ENCODE peak calls at places on chromosomes 16 and 17, in six cellular contexts. P, D, V, C, W and X are unnamed samples.

GRCh38 chr17:60091109-60091508 is 12.4 kb upstream of the HEATR6 start:
- DNase-seq in V (no peak), C (no peak), D (no peak), P (no peak), W (peak; percentile 13), X (no peak)

GRCh38 chr16:1102921-1103648 is 7.0 kb upstream of the C1QTNF8 start:
- DNase-seq in D (peak; percentile 69), W (peak; percentile 59), V (no peak), P (peak; percentile 44), C (no peak), X (peak; percentile 0)

GRCh38 chr16:22660441-22661160 is 149.9 kb downstream of the NPIPB5 start:
- DNase-seq in W (no peak), D (no peak), V (peak; percentile 48), C (no peak), P (no peak), X (no peak)

GRCh38 chr17:75535119-75535537 is 9.6 kb downstream of the LLGL2 start:
- DNase-seq in D (peak; percentile 53), C (no peak), V (no peak), W (peak; percentile 48), P (no peak), X (no peak)

GRCh38 chr16:29742683-29743275 is 3.0 kb downstream of the C16orf54 start:
- DNase-seq in W (no peak), C (no peak), V (no peak), P (no peak), D (no peak), X (no peak)

GRCh38 chr17:4672055-4672630 is 30.7 kb upstream of the ALOX15 start:
- DNase-seq in V (no peak), D (no peak), C (no peak), P (no peak), W (no peak), X (no peak)

GRCh38 chr16:88454315-88455057 is 1.4 kb downstream of the ZFPM1 start:
- DNase-seq in V (no peak), W (peak; percentile 59), C (no peak), P (no peak), D (peak; percentile 56), X (peak; percentile 5)

GRCh38 chr17:28849281-28849680 is 5.5 kb upstream of the ERAL1 start:
- DNase-seq in V (no peak), D (no peak), P (no peak), C (no peak), W (no peak), X (no peak)

GRCh38 chr16:66919569-66920472 is 1.1 kb upstream of the CDH16 start:
- DNase-seq in V (no peak), W (no peak), P (no peak), C (no peak), D (no peak), X (no peak)

GRCh38 chr17:62735027-62735651 is 73.0 kb downstream of the MARCHF10 start:
- DNase-seq in V (no peak), C (no peak), D (no peak), P (no peak), W (no peak), X (peak; percentile 34)

GRCh38 chr17:74860229-74860998 is 729 bp upstream of the GRIN2C start:
- DNase-seq in C (no peak), P (no peak), D (no peak), V (no peak), W (no peak), X (no peak)

GRCh38 chr17:2963332-2964027 is 99.9 kb downstream of the OR1D5 start:
- DNase-seq in V (no peak), C (no peak), W (no peak), P (no peak), D (no peak), X (no peak)

GRCh38 chr17:77465358-77466041 is 324.7 kb downstream of the SEC14L1 start:
- DNase-seq in P (peak; percentile 81), D (peak; percentile 62), W (peak; percentile 96), C (no peak), V (no peak), X (peak; percentile 55)

GRCh38 chr17:72022328-72022727 is 98.5 kb upstream of the SOX9 start:
- DNase-seq in V (no peak), P (no peak), C (no peak), D (no peak), W (no peak), X (no peak)

GRCh38 chr16:12199524-12199923 is 223.0 kb downstream of the SNX29 start:
- DNase-seq in V (no peak), P (no peak), D (no peak), W (no peak), C (no peak), X (no peak)

GRCh38 chr17:17778308-17779014 is 58.3 kb downstream of the SREBF1 start:
- DNase-seq in W (no peak), D (peak; percentile 56), P (peak; percentile 97), C (peak; percentile 39), V (no peak), X (no peak)

GRCh38 chr17:13477180-13477611 is 124.5 kb downstream of the HS3ST3A1 start:
- DNase-seq in C (no peak), D (no peak), W (no peak), V (no peak), P (peak; percentile 26), X (peak; percentile 10)

GRCh38 chr17:42774066-42774750 is 959 bp downstream of the VPS25 start:
- DNase-seq in P (no peak), W (no peak), C (no peak), V (no peak), D (no peak), X (peak; percentile 51)

GRCh38 chr17:80968602-80969029 is 23.0 kb upstream of the CHMP6 start:
- DNase-seq in V (peak; percentile 83), D (no peak), P (peak; percentile 25), W (no peak), C (no peak), X (no peak)

GRCh38 chr16:30068750-30069574 is 3.4 kb downstream of the ALDOA start:
- DNase-seq in P (no peak), V (no peak), D (no peak), W (peak; percentile 50), C (no peak), X (peak; percentile 18)

GRCh38 chr16:24635900-24636610 is 93.4 kb upstream of the TNRC6A start:
- DNase-seq in P (peak; percentile 98), W (no peak), V (peak; percentile 73), D (peak; percentile 66), C (peak; percentile 76), X (peak; percentile 68)

GRCh38 chr17:38416840-38417209 is 11.4 kb upstream of the ARHGAP23 start:
- DNase-seq in V (no peak), P (peak; percentile 37), D (no peak), W (peak; percentile 51), C (no peak), X (no peak)

GRCh38 chr16:84826558-84826941 is 6.8 kb downstream of the CRISPLD2 start:
- DNase-seq in W (no peak), D (peak; percentile 43), C (no peak), P (peak; percentile 84), V (no peak), X (no peak)

GRCh38 chr17:869567-870530 is 87.7 kb downstream of the MRM3 start:
- DNase-seq in W (no peak), C (no peak), D (peak; percentile 27), V (peak; percentile 69), P (peak; percentile 42), X (peak; percentile 95)

DNA sequence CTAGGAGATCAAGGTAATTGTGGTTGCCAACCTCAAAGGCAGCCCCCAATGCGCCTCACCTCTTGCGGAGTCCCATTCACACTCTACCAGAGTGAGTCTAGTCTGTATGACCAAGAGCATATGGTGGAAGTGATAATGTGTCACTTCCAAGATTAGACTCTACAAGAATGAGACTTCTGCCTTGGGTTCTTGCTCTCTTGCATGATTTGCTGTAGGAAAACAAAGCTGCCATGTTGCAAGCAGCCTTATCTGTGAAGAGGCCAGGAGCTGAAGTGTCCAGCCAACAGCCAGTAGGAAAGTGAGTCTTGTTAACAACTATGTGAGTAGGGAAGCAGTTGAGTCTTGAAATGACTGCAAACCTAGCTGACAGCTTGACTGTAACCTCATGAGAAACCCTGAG is 3.4 kb downstream of the TERF2 start:
- DNase-seq in D (no peak), V (no peak), P (peak; percentile 31), W (no peak), C (no peak), X (no peak)
- H3K36me3 ChIP-seq in D (peaks cover 63% of the 10 kb centered on the region), V (peaks cover 15% of the 10 kb centered on the region), P (peaks cover 45% of the 10 kb centered on the region), W (peaks cover 70% of the 10 kb centered on the region), C (peaks cover 63% of the 10 kb centered on the region), X (peaks cover 7% of the 10 kb centered on the region)

DNA sequence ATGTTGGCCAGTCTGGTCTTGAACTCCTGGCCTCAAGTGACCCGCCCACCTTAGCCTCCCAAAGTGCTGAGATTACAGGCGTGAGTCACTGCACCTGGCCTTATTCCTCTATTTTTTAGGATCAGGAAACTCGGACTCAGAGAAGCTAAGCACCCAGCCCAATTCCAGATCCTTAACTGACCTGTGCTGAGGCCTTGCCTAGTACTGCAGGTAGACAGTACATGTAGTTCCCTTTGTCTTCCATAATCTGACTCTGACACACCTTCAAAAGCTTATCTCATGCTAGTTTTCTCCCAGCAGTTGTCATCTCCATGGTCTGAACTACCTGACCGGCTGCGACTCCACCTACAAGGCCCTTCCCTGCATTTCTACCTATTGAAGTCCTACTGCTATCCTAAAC is 65.7 kb upstream of the AXIN2 start:
- DNase-seq in W (no peak), V (no peak), C (no peak), D (no peak), P (no peak), X (no peak)
- TF ChIP-seq CTCF in W (no peak), V (no peak), C (no peak), D (no peak), P (no peak), X (no peak)

DNA sequence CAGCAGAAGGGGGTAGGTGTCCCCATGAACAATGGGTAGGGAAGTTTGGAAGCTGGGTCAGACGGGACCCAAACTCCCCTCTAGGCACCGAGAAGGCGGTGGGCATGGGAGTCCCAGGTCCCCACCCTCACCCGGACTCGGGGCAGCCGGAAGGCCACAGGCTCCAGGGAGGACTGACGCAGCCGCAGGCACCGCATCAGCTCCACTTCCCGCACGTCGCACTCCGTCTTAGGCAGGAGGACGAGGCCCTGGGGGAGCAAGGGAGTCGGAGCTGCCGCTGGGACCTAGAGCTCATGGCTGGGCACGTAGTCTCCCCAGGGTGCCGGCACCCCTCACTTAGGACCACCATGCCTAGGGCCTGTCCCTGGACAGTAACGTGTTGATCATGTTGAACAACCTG is 7.1 kb upstream of the PAM16 start:
- DNase-seq in V (no peak), D (no peak), W (no peak), C (no peak), P (no peak), X (no peak)
- H3K4me3 ChIP-seq in V (no peak overlapping the region), D (no peak overlapping the region), W (no peak overlapping the region), C (no peak overlapping the region), P (no peak overlapping the region), X (no peak overlapping the region)

DNA sequence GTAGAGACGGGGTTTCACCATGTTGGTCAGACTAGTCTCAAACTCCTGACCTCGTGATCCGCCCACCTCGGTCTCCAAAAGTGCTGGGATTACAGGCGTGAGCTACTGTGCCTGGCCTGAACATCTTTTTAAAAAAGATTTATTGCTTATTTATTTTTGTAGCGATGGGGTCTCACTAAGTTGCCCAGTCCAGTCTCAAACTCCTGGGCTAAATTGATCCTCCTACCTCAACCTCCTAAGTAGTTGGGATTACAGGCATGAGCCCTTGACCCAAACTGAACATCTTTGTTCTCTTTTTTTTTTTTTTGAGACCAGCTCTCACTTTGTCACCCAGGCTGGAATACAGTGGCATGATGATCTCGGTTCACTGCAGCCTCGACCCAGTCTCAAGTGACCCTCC is 27.5 kb downstream of the DDX19A start:
- DNase-seq in C (no peak), P (no peak), W (no peak), D (no peak), V (no peak), X (no peak)
- H3K36me3 ChIP-seq in C (peaks cover 82% of the 10 kb centered on the region), P (peaks cover 18% of the 10 kb centered on the region), W (peaks cover 84% of the 10 kb centered on the region), D (peaks cover 78% of the 10 kb centered on the region), V (peaks cover 27% of the 10 kb centered on the region), X (peaks cover 14% of the 10 kb centered on the region)

GRCh38 chr17:50659220-50659619 is 24.5 kb downstream of the ABCC3 start:
- DNase-seq in P (no peak), C (no peak), V (no peak), W (no peak), D (no peak), X (no peak)
- TF ChIP-seq CTCF in P (no peak), C (no peak), V (no peak), W (no peak), D (no peak), X (no peak)